ENCODE peak calls at places on chromosomes 7 and 10, in seven cellular contexts. F is H9, L is fibroblast of the aortic adventitia, B is PC-9, X is heart right ventricle, P is WTC11, W is testis. O is an unnamed sample.

GRCh38 chr7:1361756-1362125 is 97.5 kb downstream of the MICALL2 start:
- DNase-seq in F (no peak), X (no peak), L (no peak), B (no peak), P (no peak), W (no peak), O (no peak)

GRCh38 chr10:97200616-97201015 is 14.9 kb upstream of the SLIT1 start:
- DNase-seq in P (no peak), L (no peak), X (no peak), W (no peak), F (no peak), B (no peak), O (no peak)

GRCh38 chr10:100654835-100655759 is 90.3 kb upstream of the PAX2 start:
- DNase-seq in F (peak), X (no peak), B (no peak), W (no peak), P (peak), L (no peak), O (no peak)

GRCh38 chr10:13371879-13372470 is 23.9 kb upstream of the SEPHS1 start:
- DNase-seq in F (peak), B (peak), W (peak), L (peak), X (peak), P (peak), O (peak)

GRCh38 chr10:19730848-19731247 is 85.4 kb upstream of the PLXDC2 start:
- DNase-seq in F (no peak), L (no peak), P (no peak), X (no peak), W (no peak), B (no peak), O (no peak)

GRCh38 chr10:113347508-113347907 is 205.3 kb upstream of the HABP2 start:
- DNase-seq in P (no peak), W (no peak), F (no peak), X (no peak), B (no peak), L (peak), O (no peak)

GRCh38 chr10:117896517-117896916 is 150.2 kb downstream of the RAB11FIP2 start:
- DNase-seq in L (no peak), P (no peak), X (no peak), B (no peak), W (peak), F (no peak), O (no peak)

GRCh38 chr7:24778543-24779282 is 21.4 kb upstream of the GSDME start:
- DNase-seq in X (no peak), W (peak), F (no peak), B (no peak), L (peak), P (no peak), O (peak)

GRCh38 chr7:32507416-32507815 is 12.1 kb downstream of the AVL9 start:
- DNase-seq in F (no peak), P (no peak), B (no peak), W (no peak), X (no peak), L (no peak), O (no peak)

GRCh38 chr10:24974978-24975377 is 22.6 kb upstream of the PRTFDC1 start:
- DNase-seq in P (no peak), F (no peak), X (peak), W (peak), L (peak), B (no peak), O (peak)

GRCh38 chr10:43965033-43965917 is 316.6 kb upstream of the ZNF32 start:
- DNase-seq in W (no peak), B (no peak), X (peak), L (peak), P (no peak), F (no peak), O (peak)

GRCh38 chr10:77983384-77984341 is 45.7 kb downstream of the POLR3A start:
- DNase-seq in X (no peak), L (peak), W (no peak), B (no peak), F (no peak), P (no peak), O (no peak)

GRCh38 chr10:125033146-125033924 is 91.4 kb downstream of the ZRANB1 start:
- DNase-seq in L (no peak), X (no peak), B (no peak), W (no peak), F (no peak), P (no peak), O (no peak)

GRCh38 chr10:21526952-21527633 is 1.6 kb upstream of the SKIDA1 start:
- DNase-seq in X (peak), F (peak), B (no peak), P (peak), W (peak), L (peak), O (no peak)

GRCh38 chr10:120643373-120643772 is 186.3 kb downstream of the PLPP4 start:
- DNase-seq in W (no peak), F (no peak), P (no peak), X (no peak), L (no peak), B (no peak), O (no peak)

GRCh38 chr10:93216341-93216985 is 142.8 kb downstream of the CYP26A1 start:
- DNase-seq in P (no peak), X (no peak), B (no peak), W (no peak), F (no peak), L (no peak), O (no peak)

GRCh38 chr10:118209215-118209614 is 132.9 kb downstream of the FAM204A start:
- DNase-seq in F (no peak), P (no peak), W (no peak), L (no peak), X (no peak), B (no peak), O (no peak)

GRCh38 chr7:142508251-142508650 is 241.0 kb upstream of the PRSS1 start:
- DNase-seq in W (no peak), P (no peak), B (peak), F (no peak), L (no peak), X (no peak), O (no peak)

GRCh38 chr10:31508234-31508633 is 189.2 kb downstream of the ZEB1 start:
- DNase-seq in W (no peak), X (no peak), P (no peak), B (no peak), F (no peak), L (no peak), O (no peak)

GRCh38 chr7:85021090-85021704 is 165.7 kb downstream of the SEMA3D start:
- DNase-seq in X (no peak), W (no peak), F (no peak), P (no peak), L (peak), B (no peak), O (no peak)

GRCh38 chr10:119310807-119311206 is 103.4 kb downstream of the GRK5 start:
- DNase-seq in F (no peak), B (no peak), L (no peak), X (no peak), W (no peak), P (no peak), O (no peak)

GRCh38 chr10:59991117-59991516 is 84.8 kb upstream of the CCDC6 start:
- DNase-seq in X (no peak), F (no peak), W (no peak), L (no peak), B (no peak), P (no peak), O (no peak)

GRCh38 chr10:77501152-77501845 is 136.3 kb downstream of the KCNMA1 start:
- DNase-seq in L (peak), B (no peak), F (no peak), P (no peak), X (no peak), W (no peak), O (no peak)

GRCh38 chr10:125265579-125265955 is 105.2 kb upstream of the CTBP2 start:
- DNase-seq in P (no peak), X (no peak), F (no peak), B (no peak), L (no peak), W (no peak), O (no peak)

GRCh38 chr7:155710530-155710929 is 66.1 kb downstream of the RBM33 start:
- DNase-seq in P (no peak), W (peak), B (no peak), F (no peak), L (no peak), X (no peak), O (no peak)

GRCh38 chr10:44862006-44862751 is 49.0 kb upstream of the TMEM72 start:
- DNase-seq in X (no peak), F (no peak), L (no peak), B (no peak), W (peak), P (no peak), O (no peak)

GRCh38 chr7:1533569-1534329 is 3.2 kb downstream of the MAFK start:
- DNase-seq in F (no peak), X (peak), L (peak), B (peak), P (no peak), W (no peak), O (peak)

GRCh38 chr7:46450871-46451270 is 529.8 kb upstream of the IGFBP3 start:
- DNase-seq in F (no peak), L (peak), X (no peak), P (no peak), B (no peak), W (no peak), O (no peak)

GRCh38 chr10:86651631-86652331 is 2.6 kb upstream of the OPN4 start:
- DNase-seq in X (no peak), B (no peak), W (no peak), F (peak), P (no peak), L (no peak), O (no peak)

GRCh38 chr7:158649279-158649678 is 55.3 kb downstream of the NCAPG2 start:
- DNase-seq in B (peak), P (no peak), X (no peak), W (no peak), L (peak), F (no peak), O (peak)

GRCh38 chr10:13719411-13719810 is 132.6 kb downstream of the PRPF18 start:
- DNase-seq in P (no peak), W (no peak), F (no peak), L (peak), X (no peak), B (no peak), O (no peak)

DNA sequence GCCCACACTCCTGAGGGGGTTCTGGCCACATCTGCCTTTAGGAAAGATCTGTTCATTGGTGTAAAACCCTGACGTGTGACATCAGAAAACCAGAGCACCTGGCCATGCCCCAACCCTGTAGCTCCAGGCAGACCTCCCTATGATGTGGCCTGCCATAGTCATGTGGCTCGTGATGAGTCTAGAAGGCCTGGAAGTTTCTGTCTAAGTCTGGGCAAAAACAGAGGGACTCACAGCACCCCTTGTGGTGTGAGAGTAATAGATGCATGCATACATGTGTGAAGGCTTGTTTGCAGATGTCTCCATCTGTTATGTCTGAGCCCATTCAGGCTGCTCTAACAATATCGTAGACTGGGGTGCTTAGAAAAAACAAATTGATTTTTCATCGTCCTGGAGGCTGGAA is 309.3 kb downstream of the PAXIP1 start:
- DNase-seq in X (no peak), F (no peak), P (no peak), W (no peak), L (no peak), B (no peak), O (no peak)
- TF ChIP-seq CTCF in X (no peak), F (no peak), P (no peak), W (no peak), L (no peak), B (no peak), O (no peak)

GRCh38 chr10:123147635-123148413 is at the start of gene HMX2:
- DNase-seq in B (no peak), F (peak), L (no peak), W (no peak), X (no peak), P (peak), O (no peak)
- TF ChIP-seq CTCF in B (no peak), F (peak), L (no peak), W (no peak), X (no peak), P (no peak), O (no peak)

DNA sequence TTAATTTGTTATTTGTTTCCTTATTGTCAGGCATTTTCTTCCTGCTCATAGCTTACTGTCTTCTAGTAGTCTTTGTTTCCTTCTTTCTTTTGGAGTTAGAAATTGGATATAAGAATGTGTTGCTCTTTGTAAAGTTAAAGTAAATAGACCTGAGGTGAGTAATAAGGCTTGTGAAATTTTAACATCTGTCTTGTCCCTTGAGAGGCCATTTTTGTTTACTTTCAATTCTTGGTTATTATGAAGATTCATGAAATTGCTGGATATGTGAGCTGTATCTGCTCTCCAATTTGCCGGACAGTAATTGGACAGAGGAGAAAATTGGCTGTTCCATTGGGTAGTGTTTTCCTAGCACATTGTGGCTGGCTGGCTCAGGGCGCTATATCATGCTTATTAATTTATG is 260.7 kb downstream of the EXOC4 start:
- DNase-seq in X (no peak), B (peak), F (no peak), L (peak), W (no peak), P (no peak), O (peak)
- TF ChIP-seq CTCF in X (no peak), B (no peak), F (no peak), L (no peak), W (no peak), P (no peak), O (no peak)

DNA sequence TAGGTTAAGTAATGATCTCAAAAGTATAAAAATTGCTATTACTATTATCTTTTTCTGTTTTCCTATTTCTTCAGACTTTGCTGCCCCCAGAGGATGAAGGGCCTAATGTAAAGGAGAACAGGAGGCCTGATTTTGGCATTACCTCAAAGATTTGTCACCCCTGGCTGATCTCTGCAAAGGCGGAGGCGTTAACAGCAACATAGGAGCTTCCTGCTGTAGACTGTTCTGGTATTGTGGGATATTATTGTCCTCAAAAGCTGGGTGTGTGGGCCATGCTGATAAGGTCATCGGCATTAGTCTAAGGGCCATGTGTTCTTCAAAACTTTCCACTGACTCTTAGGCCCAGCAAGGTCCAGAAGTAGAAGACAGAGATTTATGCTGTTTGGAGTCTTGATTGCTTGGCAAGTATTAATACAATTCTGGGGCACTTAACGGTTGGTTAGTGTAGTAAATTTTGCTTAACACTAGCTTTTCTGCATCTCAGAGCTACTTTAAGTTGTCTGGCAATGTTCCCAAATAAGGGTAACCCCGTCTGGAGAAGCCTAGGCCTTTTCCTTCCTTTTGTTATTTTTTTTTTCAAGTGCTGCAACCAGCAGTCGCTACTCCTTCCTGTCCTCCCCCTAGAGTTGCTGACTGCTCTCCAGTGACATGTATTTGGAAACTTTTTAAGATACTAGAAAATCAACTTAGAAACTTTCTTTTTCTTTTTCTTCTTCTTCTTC is 14.0 kb upstream of the ENTPD1 start:
- DNase-seq in B (no peak), P (no peak), X (no peak), L (peak), F (no peak), W (no peak), O (no peak)
- TF ChIP-seq CTCF in B (no peak), P (no peak), X (peak), L (peak), F (peak), W (no peak), O (no peak)

GRCh38 chr10:72370201-72370722 is 15.5 kb upstream of the DNAJB12 start:
- DNase-seq in W (no peak), P (no peak), B (no peak), L (no peak), X (no peak), F (no peak), O (no peak)

GRCh38 chr10:72379776-72380175 is 25.1 kb upstream of the DNAJB12 start:
- DNase-seq in F (no peak), X (no peak), W (no peak), B (no peak), L (no peak), P (no peak), O (no peak)

GRCh38 chr10:72375585-72375984 is 20.9 kb upstream of the DNAJB12 start:
- DNase-seq in P (peak), F (peak), B (no peak), L (no peak), W (peak), X (no peak), O (no peak)

GRCh38 chr10:72379062-72379461 is 24.3 kb upstream of the DNAJB12 start:
- DNase-seq in L (no peak), W (no peak), F (no peak), X (no peak), P (no peak), B (no peak), O (no peak)

DNA sequence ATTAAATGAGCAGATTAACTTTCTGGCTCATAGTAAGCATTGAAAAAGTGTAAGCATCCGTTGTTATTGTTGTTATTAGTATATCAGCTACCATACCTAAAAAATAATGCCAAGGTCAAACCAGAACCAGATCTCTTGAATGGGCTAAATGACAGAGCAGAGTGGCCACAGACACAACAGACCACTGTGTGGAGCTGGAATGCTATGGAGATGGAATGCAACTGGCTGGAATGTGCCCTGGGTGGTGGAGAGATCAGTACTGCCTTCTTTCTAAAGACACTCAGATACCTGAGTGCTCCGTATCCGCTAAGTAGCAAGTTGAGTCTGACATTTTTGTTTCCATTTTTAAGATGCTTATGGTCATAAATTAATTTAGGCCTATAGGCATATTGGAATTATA is 20.5 kb upstream of the DNAJB12 start:
- DNase-seq in W (no peak), L (no peak), F (no peak), P (peak), X (no peak), B (no peak), O (no peak)
- TF ChIP-seq CTCF in W (no peak), L (no peak), F (no peak), P (no peak), X (no peak), B (no peak), O (no peak)

GRCh38 chr10:71834343-71834674 is 16.7 kb downstream of the PSAP start:
- DNase-seq in X (no peak), W (no peak), F (no peak), P (no peak), L (no peak), B (peak), O (no peak)

GRCh38 chr10:71838264-71839211 is 12.5 kb downstream of the PSAP start:
- DNase-seq in X (no peak), L (peak), W (no peak), P (no peak), B (peak), F (no peak), O (no peak)

GRCh38 chr10:71835671-71836593 is 15.1 kb downstream of the PSAP start:
- DNase-seq in X (peak), W (peak), P (no peak), L (peak), B (peak), F (no peak), O (peak)

GRCh38 chr10:71836594-71836970 is 14.5 kb downstream of the PSAP start:
- DNase-seq in X (no peak), L (peak), P (no peak), W (no peak), F (no peak), B (no peak), O (no peak)

DNA sequence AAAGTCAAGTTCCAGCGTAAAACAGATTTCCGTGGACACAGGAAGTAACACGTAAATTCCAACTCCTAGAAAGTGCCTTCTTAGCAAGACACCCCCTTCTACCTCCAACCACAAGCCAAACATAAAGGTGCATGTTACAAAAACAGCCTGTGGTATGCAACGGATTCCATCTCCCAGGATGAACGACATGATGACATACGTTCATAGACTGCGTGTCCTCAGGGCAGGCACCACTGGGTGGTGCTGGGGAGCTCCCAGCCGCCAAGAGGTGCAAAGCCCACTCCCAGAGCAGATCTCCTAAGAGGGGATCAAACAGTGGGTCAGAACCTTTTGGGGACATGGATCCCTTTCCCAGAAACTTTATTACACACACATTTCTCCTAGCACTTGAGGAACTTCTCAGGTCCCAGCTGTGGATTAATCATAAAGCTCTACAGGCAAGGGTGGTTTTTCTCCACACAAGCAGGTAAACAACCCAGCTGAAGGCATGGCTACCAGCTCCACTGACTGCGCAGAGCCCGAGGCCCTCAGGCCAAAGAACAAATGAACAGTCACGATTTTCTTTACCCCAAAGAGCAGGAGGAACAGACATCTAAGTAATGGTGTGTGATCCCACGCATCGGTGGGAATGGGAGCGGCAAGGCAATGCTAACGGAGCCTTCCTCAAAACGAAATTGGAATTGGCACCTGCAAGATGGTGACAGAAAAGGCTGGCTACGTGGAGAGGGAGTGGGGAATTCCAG is 13.8 kb downstream of the PSAP start:
- DNase-seq in P (peak), F (peak), L (no peak), B (peak), W (no peak), X (no peak), O (no peak)
- TF ChIP-seq CTCF in P (peak), F (peak), L (peak), B (no peak), W (no peak), X (peak), O (no peak)

GRCh38 chr10:22717728-22718127 is 3.4 kb upstream of the PIP4K2A start:
- DNase-seq in L (no peak), W (no peak), F (no peak), B (no peak), X (no peak), P (no peak), O (no peak)
- TF ChIP-seq CTCF in L (no peak), W (no peak), F (no peak), B (no peak), X (no peak), P (no peak), O (no peak)

GRCh38 chr7:48168159-48168558 is 3.1 kb upstream of the ABCA13 start:
- DNase-seq in B (peak), W (no peak), F (no peak), P (no peak), L (peak), X (no peak), O (no peak)
- TF ChIP-seq CTCF in B (no peak), W (no peak), F (no peak), P (no peak), L (peak), X (no peak), O (peak)

GRCh38 chr7:47817922-47818321 is 130.3 kb downstream of the PKD1L1 start:
- DNase-seq in P (no peak), B (no peak), L (peak), W (no peak), F (no peak), X (no peak), O (no peak)
- TF ChIP-seq CTCF in P (no peak), B (no peak), L (no peak), W (no peak), F (no peak), X (no peak), O (no peak)

O was measured in AG09319.